ENCODE peak calls at places on chromosomes 2 and 18, in five cellular contexts. T, F, V, M and O are unnamed samples. For H3K9me3, H3K4me1 and H3K79me2, the result is how much of the 10 kb centered on the place peaks cover.

GRCh38 chr2:142603761-142604160 is 273.7 kb upstream of the KYNU start:
- DNase-seq in T (no peak), M (no peak), V (peak), F (peak), O (no peak)

GRCh38 chr2:206084468-206084869 is 1.5 kb downstream of the INO80D start:
- DNase-seq in M (peak), F (peak), V (peak), T (peak), O (peak)

GRCh38 chr2:128324897-128325410 is 6.3 kb upstream of the HS6ST1 start:
- DNase-seq in V (no peak), F (no peak), T (no peak), M (no peak), O (peak)

GRCh38 chr18:39186008-39186407 is 1620.4 kb upstream of the CELF4 start:
- DNase-seq in M (no peak), V (no peak), T (no peak), F (no peak), O (no peak)

GRCh38 chr18:13011719-13012118 is 20.6 kb downstream of the CEP192 start:
- DNase-seq in F (no peak), M (no peak), T (no peak), V (no peak), O (no peak)

GRCh38 chr2:86211796-86212188 is 12.5 kb downstream of the MRPL35 start:
- DNase-seq in M (no peak), F (no peak), V (no peak), T (no peak), O (no peak)

GRCh38 chr2:2916621-2917020 is 461.0 kb downstream of the EIPR1 start:
- DNase-seq in V (no peak), T (no peak), F (no peak), M (no peak), O (no peak)

GRCh38 chr18:11948852-11949523 is 32.3 kb upstream of the IMPA2 start:
- DNase-seq in F (no peak), T (no peak), M (no peak), V (peak), O (no peak)

GRCh38 chr2:20930928-20931327 is 108.0 kb upstream of the LDAH start:
- DNase-seq in F (no peak), M (no peak), T (peak), V (peak), O (no peak)

GRCh38 chr2:10254373-10255188 is 48.1 kb upstream of the HPCAL1 start:
- DNase-seq in T (no peak), M (no peak), F (no peak), V (peak), O (peak)

GRCh38 chr2:212421571-212422334 is 116.8 kb downstream of the ERBB4 start:
- DNase-seq in T (no peak), M (no peak), F (no peak), V (peak), O (no peak)

GRCh38 chr2:216023055-216023648 is 9.8 kb upstream of the MREG start:
- DNase-seq in T (peak), V (peak), F (peak), M (peak), O (peak)

GRCh38 chr18:6714027-6714426 is 15.5 kb upstream of the ARHGAP28 start:
- DNase-seq in M (no peak), F (no peak), T (no peak), V (no peak), O (no peak)

GRCh38 chr18:7000484-7001096 is 117.0 kb downstream of the LAMA1 start:
- DNase-seq in F (peak), M (no peak), V (peak), T (peak), O (no peak)

GRCh38 chr2:130374587-130375290 is 18.9 kb downstream of the PTPN18 start:
- DNase-seq in M (no peak), T (no peak), V (peak), F (no peak), O (peak)

GRCh38 chr2:143885461-143885860 is 634.5 kb downstream of the ZEB2 start:
- DNase-seq in V (no peak), F (no peak), M (no peak), T (no peak), O (peak)

DNA sequence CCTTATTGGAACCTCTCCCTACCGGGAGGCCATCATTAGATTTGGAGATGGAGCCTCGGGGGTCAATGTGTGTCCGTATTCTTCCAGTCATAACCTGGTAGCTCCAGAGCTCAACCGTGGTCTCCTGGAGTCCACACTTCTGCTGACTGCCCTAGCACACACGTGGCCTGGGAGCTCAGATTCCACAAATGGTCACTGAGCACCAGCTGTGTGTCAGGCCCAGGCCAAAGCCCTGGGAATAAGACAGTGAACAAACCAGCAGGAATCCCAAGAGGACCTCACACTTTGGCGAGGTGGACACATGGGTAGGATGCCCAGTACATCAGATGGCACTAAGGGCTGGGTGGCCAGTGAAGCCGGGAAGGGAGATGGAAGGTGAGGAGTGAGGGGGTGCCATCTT is 15.5 kb downstream of the GYPC start:
- DNase-seq in V (no peak), M (no peak), F (no peak), T (no peak), O (no peak)
- H3K9me3 ChIP-seq in V (under half), M (under half), F (under half), T (under half), O (under half)

DNA sequence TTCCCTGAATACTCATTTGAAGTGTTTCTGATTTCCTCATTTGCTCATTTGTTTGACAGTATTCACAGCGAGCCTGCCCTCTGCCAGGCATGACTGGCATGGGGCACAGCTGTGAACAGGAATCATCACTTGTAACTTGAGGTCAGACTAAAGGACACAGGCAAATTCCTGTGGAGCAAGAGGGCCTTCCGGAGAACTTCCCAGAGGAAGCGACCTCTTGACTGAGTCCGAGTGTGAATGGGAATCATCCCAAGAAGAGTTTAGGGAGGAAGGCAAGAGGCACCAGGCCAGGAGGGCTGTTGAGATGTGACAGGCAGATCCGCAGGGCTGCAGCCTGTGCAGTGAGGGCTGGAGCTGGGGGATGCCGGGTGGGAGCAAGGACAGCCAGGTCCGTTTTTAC is 45.4 kb downstream of the LIMS1 start:
- DNase-seq in M (no peak), T (no peak), F (peak), V (no peak), O (no peak)
- H3K4me1 ChIP-seq in M (under half), T (under half), F (under half), V (under half), O (under half)

DNA sequence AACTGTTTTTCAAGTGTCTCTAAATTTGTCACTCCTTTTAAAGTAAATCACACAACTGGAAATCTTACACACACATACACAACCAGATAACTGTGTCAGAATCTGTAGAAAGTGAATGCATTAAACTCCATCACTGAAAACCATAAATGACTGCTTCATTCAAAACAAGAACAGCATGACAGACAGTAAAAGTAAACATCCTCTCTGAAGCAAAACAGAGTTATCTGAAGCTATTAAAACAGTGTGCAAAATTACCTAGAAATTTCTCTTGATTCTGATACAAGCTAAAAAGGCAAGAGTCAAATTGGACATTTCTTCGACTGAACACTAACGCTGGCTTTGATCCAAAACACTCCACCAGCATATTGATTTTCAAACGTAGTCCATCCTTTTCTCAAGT is 128.7 kb upstream of the ITGB6 start:
- DNase-seq in M (no peak), F (no peak), V (no peak), T (no peak), O (no peak)
- H3K79me2 ChIP-seq in M (under half), F (half or more), V (half or more), T (half or more), O (half or more)

GRCh38 chr18:35284846-35285245 is 5.2 kb downstream of the ZSCAN30 start:
- DNase-seq in F (no peak), T (no peak), M (no peak), V (no peak), O (no peak)
- H3K9me3 ChIP-seq in F (under half), T (under half), M (under half), V (under half), O (under half)

GRCh38 chr2:236572482-236572881 is 2.9 kb downstream of the ACKR3 start:
- DNase-seq in F (peak), V (peak), M (no peak), T (no peak), O (no peak)

GRCh38 chr2:236570081-236570979 is 705 bp downstream of the ACKR3 start:
- DNase-seq in T (no peak), F (peak), V (peak), M (no peak), O (peak)

GRCh38 chr2:236569593-236569973 is at the start of gene ACKR3:
- DNase-seq in V (peak), T (peak), F (peak), M (peak), O (peak)

GRCh38 chr2:236568922-236569592 is 568 bp upstream of the ACKR3 start:
- DNase-seq in V (no peak), T (no peak), F (peak), M (no peak), O (peak)

DNA sequence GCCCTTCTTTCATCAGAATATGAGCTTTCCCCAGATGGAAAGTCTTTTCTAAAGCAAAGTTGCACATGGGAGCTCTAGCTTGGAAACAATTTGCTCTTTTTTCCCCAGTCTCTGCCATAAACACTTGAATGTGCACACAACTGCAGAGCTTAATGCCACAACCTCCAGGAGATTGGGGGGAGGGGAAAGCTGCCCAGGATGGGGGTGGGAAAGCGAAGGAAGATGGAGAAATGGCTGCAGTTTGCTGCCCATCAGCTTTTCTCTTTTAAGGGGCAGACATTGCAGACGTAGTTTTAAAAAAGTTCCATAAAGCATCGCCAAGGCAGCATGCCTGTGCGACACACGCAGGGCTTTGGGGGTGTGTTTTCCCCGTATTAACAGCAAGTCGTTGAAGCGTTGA is 1.5 kb downstream of the ACKR3 start:
- DNase-seq in F (no peak), M (no peak), T (no peak), V (no peak), O (no peak)
- H3K4me1 ChIP-seq in F (half or more), M (under half), T (half or more), V (under half), O (under half)

DNA sequence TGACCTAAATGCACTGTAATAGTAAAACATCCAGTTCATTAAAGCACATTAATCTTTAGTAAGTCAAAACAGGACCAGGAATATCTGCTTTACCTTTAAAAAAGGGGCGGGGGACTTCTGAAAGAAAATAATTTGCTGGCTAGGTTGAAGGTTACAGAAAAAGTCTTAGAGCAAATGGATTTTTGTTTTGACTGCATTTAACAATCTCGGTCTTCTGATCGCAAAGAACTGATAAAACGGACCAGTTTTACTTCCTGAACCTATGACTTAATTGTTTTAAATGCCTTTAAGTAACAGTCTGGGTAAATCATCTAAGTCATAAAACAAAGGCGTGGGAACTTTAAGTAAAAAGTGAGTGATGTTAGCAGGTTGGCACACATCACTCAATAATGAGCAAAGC is 783 bp downstream of the BUB1 start:
- DNase-seq in F (peak), T (no peak), M (no peak), V (peak), O (no peak)
- H3K79me2 ChIP-seq in F (under half), T (under half), M (half or more), V (under half), O (under half)

GRCh38 chr2:201538025-201538424 is 86.5 kb downstream of the STRADB start:
- DNase-seq in T (no peak), F (no peak), M (no peak), V (no peak), O (no peak)
- H3K9me3 ChIP-seq in T (under half), F (under half), M (under half), V (under half), O (under half)

GRCh38 chr2:222798528-222798927 is 62.3 kb upstream of the ACSL3 start:
- DNase-seq in F (no peak), V (no peak), M (no peak), T (no peak), O (no peak)
- H3K4me1 ChIP-seq in F (under half), V (under half), M (under half), T (under half), O (under half)

GRCh38 chr2:32456808-32457207 is 100.0 kb downstream of the BIRC6 start:
- DNase-seq in F (no peak), T (no peak), V (no peak), M (no peak), O (no peak)
- H3K79me2 ChIP-seq in F (under half), T (under half), V (half or more), M (under half), O (under half)